ENCODE peak calls at places on chromosome 21, in four cellular contexts. B is NCI-H2029, V is EL, A is IMR-90. N is an unnamed sample.

GRCh38 chr21:43926196-43926595 is 61.2 kb downstream of the AGPAT3 start:
- DNase-seq in B (no peak), V (no peak), A (no peak), N (no peak)

GRCh38 chr21:22855581-22855980 is 1857.4 kb downstream of the NCAM2 start:
- DNase-seq in V (no peak), A (no peak), B (no peak), N (no peak)

GRCh38 chr21:29164330-29164942 is 34.0 kb downstream of the MAP3K7CL start:
- DNase-seq in V (peak), A (peak), B (no peak), N (no peak)

GRCh38 chr21:44703731-44704635 is 7.0 kb downstream of the KRTAP10-12 start:
- DNase-seq in A (no peak), V (no peak), B (no peak), N (no peak)

GRCh38 chr21:44299458-44300261 is at the start of gene PFKL:
- DNase-seq in A (peak), B (peak), V (peak), N (peak)

GRCh38 chr21:29433366-29434059 is 134.8 kb downstream of the BACH1 start:
- DNase-seq in A (peak), B (no peak), V (no peak), N (no peak)

GRCh38 chr21:37878946-37879660 is 37.2 kb downstream of the KCNJ6 start:
- DNase-seq in A (peak), V (peak), B (peak), N (no peak)

GRCh38 chr21:39050839-39051560 is 132.3 kb downstream of the PSMG1 start:
- DNase-seq in V (peak), B (peak), A (no peak), N (no peak)

GRCh38 chr21:25273945-25274344 is 333.3 kb downstream of the MRPL39 start:
- DNase-seq in V (no peak), B (no peak), A (no peak), N (peak)

GRCh38 chr21:41927727-41928409 is 25.9 kb downstream of the C2CD2 start:
- DNase-seq in B (no peak), A (no peak), V (no peak), N (no peak)

GRCh38 chr21:45877821-45878469 is 103.6 kb upstream of the COL6A1 start:
- DNase-seq in B (no peak), V (peak), A (no peak), N (no peak)

GRCh38 chr21:35257413-35257812 is 208.3 kb upstream of the RUNX1 start:
- DNase-seq in A (peak), B (peak), V (peak), N (no peak)

GRCh38 chr21:45994738-45995685 is 13.4 kb downstream of the COL6A1 start:
- DNase-seq in V (no peak), A (no peak), B (no peak), N (no peak)

GRCh38 chr21:39184050-39184980 is 1.1 kb upstream of the PSMG1 start:
- DNase-seq in V (no peak), B (peak), A (no peak), N (no peak)

GRCh38 chr21:37145635-37146111 is 72.6 kb downstream of the TTC3 start:
- DNase-seq in B (no peak), A (peak), V (peak), N (no peak)

GRCh38 chr21:15063081-15063820 is 1.5 kb downstream of the NRIP1 start:
- DNase-seq in A (peak), V (peak), B (no peak), N (no peak)

GRCh38 chr21:19981938-19982337 is 1016.3 kb upstream of the NCAM2 start:
- DNase-seq in A (no peak), B (no peak), V (no peak), N (no peak)

GRCh38 chr21:30563072-30563471 is 2.0 kb upstream of the KRTAP19-7 start:
- DNase-seq in A (no peak), B (no peak), V (no peak), N (no peak)

GRCh38 chr21:41660748-41661147 is 106.1 kb downstream of the RIPK4 start:
- DNase-seq in A (no peak), B (no peak), V (no peak), N (no peak)

GRCh38 chr21:34986561-34987533 is 62.3 kb downstream of the RUNX1 start:
- DNase-seq in V (peak), A (peak), B (no peak), N (no peak)

GRCh38 chr21:43315244-43316137 is 111.4 kb downstream of the SIK1 start:
- DNase-seq in B (no peak), V (no peak), A (no peak), N (no peak)

GRCh38 chr21:44013380-44014088 is 1.4 kb downstream of the TRAPPC10 start:
- DNase-seq in A (peak), B (no peak), V (peak), N (no peak)

GRCh38 chr21:40840441-40840840 is 6.5 kb downstream of the DSCAM start:
- DNase-seq in B (no peak), A (no peak), V (no peak), N (no peak)

GRCh38 chr21:38293113-38293512 is 36.3 kb downstream of the KCNJ15 start:
- DNase-seq in V (no peak), B (peak), A (no peak), N (no peak)

GRCh38 chr21:44897326-44898010 is 23.2 kb downstream of the ITGB2 start:
- DNase-seq in V (no peak), B (no peak), A (no peak), N (no peak)

GRCh38 chr21:37368536-37369279 is 2.1 kb downstream of the DYRK1A start:
- DNase-seq in B (no peak), A (peak), V (peak), N (no peak)

GRCh38 chr21:37087188-37087587 is 14.1 kb downstream of the TTC3 start:
- DNase-seq in B (no peak), A (peak), V (peak), N (no peak)

GRCh38 chr21:39051561-39051949 is 131.7 kb downstream of the PSMG1 start:
- DNase-seq in B (no peak), A (peak), V (peak), N (no peak)

GRCh38 chr21:46154155-46154954 is 1.0 kb downstream of the FTCD start:
- DNase-seq in B (no peak), A (no peak), V (no peak), N (no peak)

GRCh38 chr21:25901580-25901979 is 166.8 kb downstream of the GABPA start:
- DNase-seq in B (no peak), A (peak), V (no peak), N (no peak)

GRCh38 chr21:17334478-17334877 is 178.4 kb upstream of the CXADR start:
- DNase-seq in V (no peak), B (no peak), A (no peak), N (no peak)

GRCh38 chr21:42120056-42120903 is 49.2 kb downstream of the UMODL1 start:
- DNase-seq in A (no peak), V (no peak), B (peak), N (peak)

GRCh38 chr21:44989538-44989888 is 49.7 kb downstream of the SLX9 start:
- DNase-seq in V (peak), A (peak), B (no peak), N (no peak)

GRCh38 chr21:41045534-41046268 is 122.3 kb upstream of the BACE2 start:
- DNase-seq in V (no peak), A (no peak), B (peak), N (peak)

GRCh38 chr21:17446737-17447136 is 66.1 kb upstream of the CXADR start:
- DNase-seq in A (no peak), B (no peak), V (no peak), N (no peak)

GRCh38 chr21:35163381-35163780 is 114.3 kb upstream of the RUNX1 start:
- DNase-seq in B (no peak), V (peak), A (peak), N (no peak)

GRCh38 chr21:28464095-28464494 is 528.6 kb downstream of the LTN1 start:
- DNase-seq in A (no peak), B (no peak), V (no peak), N (no peak)

GRCh38 chr21:42409366-42409765 is 5.7 kb downstream of the UBASH3A start:
- DNase-seq in V (no peak), B (no peak), A (no peak), N (no peak)

GRCh38 chr21:14273736-14274538 is 58.0 kb downstream of the RBM11 start:
- DNase-seq in V (no peak), B (no peak), A (no peak), N (no peak)

GRCh38 chr21:24658016-24658415 is 949.3 kb downstream of the MRPL39 start:
- DNase-seq in B (no peak), V (no peak), A (no peak), N (no peak)

N was measured in NCI-H774.